ENCODE peak calls at places on chromosomes 4 and X, in six cellular contexts. K is ovary, O is neural crest cell, L is NCI-H1105, V is H4, A is NCI-H1092. E is an unnamed sample.
A peak's percentile ranks its signal among the peaks of the same experiment; 100 is the strongest.

GRCh38 chr4:121952290-121952689 is 430 bp upstream of the TRPC3 start:
- DNase-seq in V (no peak), K (no peak), A (no peak), O (no peak), L (no peak), E (no peak)

GRCh38 chrX:21958187-21958586 is 17.7 kb downstream of the SMS start:
- DNase-seq in L (no peak), K (no peak), A (no peak), V (no peak), O (no peak), E (no peak)

GRCh38 chr4:139453041-139453370 is 915 bp upstream of the RAB33B start:
- DNase-seq in O (no peak), A (peak; percentile 51), K (no peak), L (peak; percentile 34), V (peak; percentile 76), E (no peak)

GRCh38 chr4:5636766-5637670 is 71.3 kb downstream of the EVC2 start:
- DNase-seq in A (no peak), O (no peak), V (no peak), K (no peak), L (no peak), E (no peak)

GRCh38 chrX:110992611-110993010 is 103.4 kb upstream of the PAK3 start:
- DNase-seq in K (no peak), V (peak; percentile 6), O (peak; percentile 9), L (no peak), A (peak; percentile 8), E (no peak)

GRCh38 chrX:44225667-44226066 is 117.8 kb downstream of the EFHC2 start:
- DNase-seq in L (no peak), O (no peak), K (no peak), A (no peak), V (no peak), E (no peak)

GRCh38 chrX:155888139-155888538 is 7.0 kb downstream of the VAMP7 start:
- DNase-seq in O (no peak), K (no peak), L (no peak), A (no peak), V (peak; percentile 85), E (no peak)

GRCh38 chr4:145409393-145409792 is 72.3 kb upstream of the SMAD1 start:
- DNase-seq in L (no peak), V (no peak), O (no peak), A (no peak), K (no peak), E (no peak)

GRCh38 chrX:111322231-111322855 is 52.1 kb upstream of the CAPN6 start:
- DNase-seq in O (no peak), K (no peak), L (no peak), V (no peak), A (no peak), E (no peak)

GRCh38 chr4:16513876-16514275 is 287.6 kb upstream of the TAPT1 start:
- DNase-seq in L (no peak), K (no peak), V (no peak), A (no peak), O (no peak), E (no peak)

GRCh38 chrX:28988246-28988645 is 401.0 kb downstream of the IL1RAPL1 start:
- DNase-seq in L (no peak), V (no peak), O (no peak), K (no peak), A (no peak), E (no peak)

GRCh38 chrX:65866762-65867161 is 173.1 kb downstream of the VSIG4 start:
- DNase-seq in K (no peak), A (no peak), V (no peak), O (no peak), L (no peak), E (no peak)

GRCh38 chrX:65685112-65685511 is 17.7 kb downstream of the MSN start:
- DNase-seq in L (no peak), K (no peak), A (no peak), O (no peak), V (no peak), E (no peak)

GRCh38 chr4:152929888-152930287 is 6.2 kb upstream of the FHDC1 start:
- DNase-seq in L (no peak), O (no peak), V (no peak), K (no peak), A (no peak), E (no peak)

GRCh38 chr4:100872811-100873210 is 355.0 kb upstream of the EMCN start:
- DNase-seq in V (no peak), A (no peak), K (no peak), O (no peak), L (no peak), E (no peak)

GRCh38 chrX:47587091-47587891 is 5.1 kb downstream of the TIMP1 start:
- DNase-seq in L (no peak), O (no peak), A (no peak), V (no peak), K (no peak), E (no peak)

GRCh38 chr4:48252313-48252712 is 17.3 kb downstream of the TEC start:
- DNase-seq in V (no peak), A (no peak), K (no peak), L (no peak), O (no peak), E (no peak)

GRCh38 chr4:102196221-102196620 is 149.1 kb downstream of the SLC39A8 start:
- DNase-seq in A (no peak), V (peak; percentile 71), K (no peak), O (no peak), L (no peak), E (no peak)

GRCh38 chr4:5751918-5752802 is 41.2 kb downstream of the EVC start:
- DNase-seq in V (no peak), A (no peak), O (no peak), K (no peak), L (no peak), E (no peak)

GRCh38 chr4:142408003-142408441 is 438.1 kb downstream of the INPP4B start:
- DNase-seq in O (no peak), V (no peak), A (no peak), K (no peak), L (no peak), E (no peak)

GRCh38 chr4:40057540-40058091 is 966 bp downstream of the N4BP2 start:
- DNase-seq in A (peak; percentile 91), L (peak; percentile 80), K (peak; percentile 71), V (peak; percentile 98), O (peak; percentile 55), E (peak; percentile 17)

GRCh38 chr4:137825505-137825904 is 293.2 kb upstream of the PCDH18 start:
- DNase-seq in K (no peak), L (no peak), A (no peak), O (no peak), V (no peak), E (no peak)

GRCh38 chrX:40543661-40544328 is 37.0 kb upstream of the ATP6AP2 start:
- DNase-seq in L (peak; percentile 67), O (peak; percentile 28), A (peak; percentile 61), K (no peak), V (no peak), E (no peak)

GRCh38 chrX:8632949-8633348 is 99.0 kb downstream of the ANOS1 start:
- DNase-seq in V (no peak), L (peak; percentile 17), A (peak; percentile 48), K (no peak), O (no peak), E (no peak)

GRCh38 chrX:118723376-118723775 is 4.0 kb upstream of the IL13RA1 start:
- DNase-seq in V (no peak), K (no peak), A (no peak), L (no peak), O (no peak), E (no peak)